ENCODE peak calls at places on chromosomes 7 and 10, in ten cellular contexts. One of them, this sample, is unnamed.

GRCh38 chr7:27199820-27200760 is at the start of gene HOXA13:
- DNase-seq in uterus: no peak
- DNase-seq in CD8-positive, alpha-beta memory T cell: no peak
- DNase-seq in colonic mucosa: peak
- DNase-seq in upper lobe of right lung: peak
- DNase-seq in adrenal gland: no peak
- DNase-seq in PC-9: peak
- DNase-seq in tibial nerve: no peak
- DNase-seq in pancreas: peak
- DNase-seq in transverse colon: peak
- DNase-seq in this sample: no peak

GRCh38 chr7:129122751-129123516 is 21.6 kb upstream of the TSPAN33 start:
- DNase-seq in PC-9: no peak
- DNase-seq in colonic mucosa: no peak
- DNase-seq in CD8-positive, alpha-beta memory T cell: no peak
- DNase-seq in uterus: no peak
- DNase-seq in upper lobe of right lung: no peak
- DNase-seq in pancreas: no peak
- DNase-seq in tibial nerve: no peak
- DNase-seq in transverse colon: no peak
- DNase-seq in adrenal gland: no peak
- DNase-seq in this sample: no peak

GRCh38 chr7:87219545-87220025 is at the start of gene TMEM243:
- DNase-seq in colonic mucosa: peak
- DNase-seq in pancreas: peak
- DNase-seq in uterus: peak
- DNase-seq in CD8-positive, alpha-beta memory T cell: peak
- DNase-seq in PC-9: peak
- DNase-seq in upper lobe of right lung: peak
- DNase-seq in tibial nerve: peak
- DNase-seq in adrenal gland: peak
- DNase-seq in transverse colon: peak
- DNase-seq in this sample: peak

GRCh38 chr10:132832186-132832983 is 46.4 kb upstream of the NKX6-2 start:
- DNase-seq in tibial nerve: no peak
- DNase-seq in adrenal gland: no peak
- DNase-seq in colonic mucosa: no peak
- DNase-seq in upper lobe of right lung: no peak
- DNase-seq in CD8-positive, alpha-beta memory T cell: no peak
- DNase-seq in PC-9: no peak
- DNase-seq in pancreas: no peak
- DNase-seq in transverse colon: no peak
- DNase-seq in uterus: no peak
- DNase-seq in this sample: no peak

GRCh38 chr10:77114181-77114821 is 523.3 kb downstream of the KCNMA1 start:
- DNase-seq in upper lobe of right lung: no peak
- DNase-seq in PC-9: no peak
- DNase-seq in tibial nerve: no peak
- DNase-seq in uterus: no peak
- DNase-seq in pancreas: no peak
- DNase-seq in CD8-positive, alpha-beta memory T cell: no peak
- DNase-seq in colonic mucosa: no peak
- DNase-seq in transverse colon: no peak
- DNase-seq in adrenal gland: no peak
- DNase-seq in this sample: no peak

GRCh38 chr10:25076501-25077197 is 60.2 kb downstream of the THNSL1 start:
- DNase-seq in PC-9: no peak
- DNase-seq in upper lobe of right lung: no peak
- DNase-seq in transverse colon: no peak
- DNase-seq in uterus: no peak
- DNase-seq in adrenal gland: no peak
- DNase-seq in colonic mucosa: no peak
- DNase-seq in tibial nerve: no peak
- DNase-seq in CD8-positive, alpha-beta memory T cell: no peak
- DNase-seq in pancreas: no peak
- DNase-seq in this sample: no peak

GRCh38 chr7:33050425-33051318 is 11.9 kb downstream of the NT5C3A start:
- DNase-seq in uterus: no peak
- DNase-seq in transverse colon: no peak
- DNase-seq in pancreas: no peak
- DNase-seq in tibial nerve: peak
- DNase-seq in colonic mucosa: peak
- DNase-seq in PC-9: no peak
- DNase-seq in upper lobe of right lung: no peak
- DNase-seq in CD8-positive, alpha-beta memory T cell: peak
- DNase-seq in adrenal gland: peak
- DNase-seq in this sample: no peak

GRCh38 chr7:80273327-80273726 is 138.7 kb downstream of the GNAI1 start:
- DNase-seq in CD8-positive, alpha-beta memory T cell: no peak
- DNase-seq in uterus: no peak
- DNase-seq in transverse colon: no peak
- DNase-seq in tibial nerve: no peak
- DNase-seq in PC-9: no peak
- DNase-seq in adrenal gland: peak
- DNase-seq in colonic mucosa: no peak
- DNase-seq in pancreas: no peak
- DNase-seq in upper lobe of right lung: no peak
- DNase-seq in this sample: no peak

GRCh38 chr10:120422459-120422858 is 34.6 kb upstream of the PLPP4 start:
- DNase-seq in tibial nerve: no peak
- DNase-seq in transverse colon: no peak
- DNase-seq in CD8-positive, alpha-beta memory T cell: no peak
- DNase-seq in PC-9: no peak
- DNase-seq in adrenal gland: no peak
- DNase-seq in colonic mucosa: no peak
- DNase-seq in upper lobe of right lung: no peak
- DNase-seq in uterus: no peak
- DNase-seq in pancreas: no peak
- DNase-seq in this sample: no peak

GRCh38 chr10:132401396-132402168 is 4.6 kb downstream of the PWWP2B start:
- DNase-seq in colonic mucosa: peak
- DNase-seq in CD8-positive, alpha-beta memory T cell: no peak
- DNase-seq in tibial nerve: no peak
- DNase-seq in upper lobe of right lung: peak
- DNase-seq in pancreas: peak
- DNase-seq in PC-9: no peak
- DNase-seq in adrenal gland: peak
- DNase-seq in uterus: no peak
- DNase-seq in transverse colon: peak
- DNase-seq in this sample: peak

GRCh38 chr7:146510088-146510680 is 393.6 kb downstream of the CNTNAP2 start:
- DNase-seq in upper lobe of right lung: no peak
- DNase-seq in colonic mucosa: no peak
- DNase-seq in PC-9: no peak
- DNase-seq in pancreas: no peak
- DNase-seq in tibial nerve: no peak
- DNase-seq in transverse colon: no peak
- DNase-seq in adrenal gland: no peak
- DNase-seq in CD8-positive, alpha-beta memory T cell: no peak
- DNase-seq in uterus: no peak
- DNase-seq in this sample: no peak

GRCh38 chr7:12684733-12685132 is 2.7 kb upstream of the ARL4A start:
- DNase-seq in CD8-positive, alpha-beta memory T cell: no peak
- DNase-seq in upper lobe of right lung: no peak
- DNase-seq in pancreas: no peak
- DNase-seq in adrenal gland: no peak
- DNase-seq in PC-9: no peak
- DNase-seq in tibial nerve: no peak
- DNase-seq in colonic mucosa: no peak
- DNase-seq in transverse colon: no peak
- DNase-seq in uterus: no peak
- DNase-seq in this sample: no peak
- H3K27ac ChIP-seq in CD8-positive, alpha-beta memory T cell: no peak
- H3K27ac ChIP-seq in upper lobe of right lung: no peak
- H3K27ac ChIP-seq in pancreas: no peak
- H3K27ac ChIP-seq in adrenal gland: no peak
- H3K27ac ChIP-seq in PC-9: no peak
- H3K27ac ChIP-seq in tibial nerve: no peak
- H3K27ac ChIP-seq in colonic mucosa: no peak
- H3K27ac ChIP-seq in transverse colon: no peak
- H3K27ac ChIP-seq in uterus: no peak
- H3K27ac ChIP-seq in this sample: no peak

GRCh38 chr10:70412356-70412755 is 8.4 kb downstream of the EIF4EBP2 start:
- DNase-seq in CD8-positive, alpha-beta memory T cell: no peak
- DNase-seq in adrenal gland: no peak
- DNase-seq in colonic mucosa: no peak
- DNase-seq in transverse colon: no peak
- DNase-seq in upper lobe of right lung: no peak
- DNase-seq in PC-9: no peak
- DNase-seq in uterus: no peak
- DNase-seq in pancreas: no peak
- DNase-seq in tibial nerve: no peak
- DNase-seq in this sample: no peak

GRCh38 chr10:70410608-70411007 is 6.7 kb downstream of the EIF4EBP2 start:
- DNase-seq in pancreas: no peak
- DNase-seq in colonic mucosa: no peak
- DNase-seq in transverse colon: no peak
- DNase-seq in upper lobe of right lung: no peak
- DNase-seq in CD8-positive, alpha-beta memory T cell: no peak
- DNase-seq in tibial nerve: no peak
- DNase-seq in uterus: no peak
- DNase-seq in adrenal gland: no peak
- DNase-seq in PC-9: no peak
- DNase-seq in this sample: no peak

GRCh38 chr10:70404906-70405824 is 1.2 kb downstream of the EIF4EBP2 start:
- DNase-seq in upper lobe of right lung: peak
- DNase-seq in pancreas: peak
- DNase-seq in tibial nerve: peak
- DNase-seq in PC-9: peak
- DNase-seq in uterus: peak
- DNase-seq in colonic mucosa: peak
- DNase-seq in CD8-positive, alpha-beta memory T cell: peak
- DNase-seq in adrenal gland: peak
- DNase-seq in transverse colon: peak
- DNase-seq in this sample: peak

GRCh38 chr10:70404036-70404905 is at the start of gene EIF4EBP2:
- DNase-seq in colonic mucosa: peak
- DNase-seq in tibial nerve: peak
- DNase-seq in transverse colon: peak
- DNase-seq in PC-9: peak
- DNase-seq in upper lobe of right lung: peak
- DNase-seq in uterus: peak
- DNase-seq in adrenal gland: peak
- DNase-seq in CD8-positive, alpha-beta memory T cell: peak
- DNase-seq in pancreas: peak
- DNase-seq in this sample: peak

GRCh38 chr10:70409772-70410171 is 5.8 kb downstream of the EIF4EBP2 start:
- DNase-seq in PC-9: no peak
- DNase-seq in tibial nerve: no peak
- DNase-seq in adrenal gland: no peak
- DNase-seq in upper lobe of right lung: no peak
- DNase-seq in colonic mucosa: no peak
- DNase-seq in transverse colon: no peak
- DNase-seq in pancreas: no peak
- DNase-seq in uterus: no peak
- DNase-seq in CD8-positive, alpha-beta memory T cell: no peak
- DNase-seq in this sample: no peak
- H3K4me3 ChIP-seq in PC-9: no peak
- H3K4me3 ChIP-seq in tibial nerve: no peak
- H3K4me3 ChIP-seq in adrenal gland: no peak
- H3K4me3 ChIP-seq in upper lobe of right lung: no peak
- H3K4me3 ChIP-seq in colonic mucosa: no peak
- H3K4me3 ChIP-seq in transverse colon: no peak
- H3K4me3 ChIP-seq in pancreas: no peak
- H3K4me3 ChIP-seq in uterus: no peak
- H3K4me3 ChIP-seq in CD8-positive, alpha-beta memory T cell: no peak
- H3K4me3 ChIP-seq in this sample: no peak

GRCh38 chr10:50882540-50882983 is 2.9 kb downstream of the A1CF start:
- DNase-seq in upper lobe of right lung: no peak
- DNase-seq in transverse colon: no peak
- DNase-seq in colonic mucosa: no peak
- DNase-seq in tibial nerve: no peak
- DNase-seq in PC-9: no peak
- DNase-seq in adrenal gland: no peak
- DNase-seq in uterus: no peak
- DNase-seq in CD8-positive, alpha-beta memory T cell: no peak
- DNase-seq in pancreas: no peak
- DNase-seq in this sample: no peak

GRCh38 chr10:50885097-50885859 is at the start of gene A1CF:
- DNase-seq in colonic mucosa: peak
- DNase-seq in tibial nerve: no peak
- DNase-seq in transverse colon: peak
- DNase-seq in pancreas: no peak
- DNase-seq in adrenal gland: no peak
- DNase-seq in CD8-positive, alpha-beta memory T cell: no peak
- DNase-seq in PC-9: no peak
- DNase-seq in upper lobe of right lung: no peak
- DNase-seq in uterus: no peak
- DNase-seq in this sample: no peak

GRCh38 chr10:50884302-50884701 is 1.1 kb downstream of the A1CF start:
- DNase-seq in transverse colon: no peak
- DNase-seq in upper lobe of right lung: no peak
- DNase-seq in PC-9: no peak
- DNase-seq in colonic mucosa: no peak
- DNase-seq in CD8-positive, alpha-beta memory T cell: no peak
- DNase-seq in adrenal gland: no peak
- DNase-seq in tibial nerve: no peak
- DNase-seq in uterus: no peak
- DNase-seq in pancreas: no peak
- DNase-seq in this sample: no peak

GRCh38 chr10:50883624-50884023 is 1.8 kb downstream of the A1CF start:
- DNase-seq in CD8-positive, alpha-beta memory T cell: no peak
- DNase-seq in tibial nerve: no peak
- DNase-seq in adrenal gland: no peak
- DNase-seq in transverse colon: no peak
- DNase-seq in colonic mucosa: no peak
- DNase-seq in upper lobe of right lung: no peak
- DNase-seq in pancreas: no peak
- DNase-seq in PC-9: no peak
- DNase-seq in uterus: no peak
- DNase-seq in this sample: no peak
- H3K27ac ChIP-seq in CD8-positive, alpha-beta memory T cell: no peak
- H3K27ac ChIP-seq in tibial nerve: no peak
- H3K27ac ChIP-seq in adrenal gland: no peak
- H3K27ac ChIP-seq in transverse colon: no peak
- H3K27ac ChIP-seq in colonic mucosa: no peak
- H3K27ac ChIP-seq in upper lobe of right lung: no peak
- H3K27ac ChIP-seq in pancreas: peak
- H3K27ac ChIP-seq in PC-9: no peak
- H3K27ac ChIP-seq in uterus: no peak
- H3K27ac ChIP-seq in this sample: no peak

DNA sequence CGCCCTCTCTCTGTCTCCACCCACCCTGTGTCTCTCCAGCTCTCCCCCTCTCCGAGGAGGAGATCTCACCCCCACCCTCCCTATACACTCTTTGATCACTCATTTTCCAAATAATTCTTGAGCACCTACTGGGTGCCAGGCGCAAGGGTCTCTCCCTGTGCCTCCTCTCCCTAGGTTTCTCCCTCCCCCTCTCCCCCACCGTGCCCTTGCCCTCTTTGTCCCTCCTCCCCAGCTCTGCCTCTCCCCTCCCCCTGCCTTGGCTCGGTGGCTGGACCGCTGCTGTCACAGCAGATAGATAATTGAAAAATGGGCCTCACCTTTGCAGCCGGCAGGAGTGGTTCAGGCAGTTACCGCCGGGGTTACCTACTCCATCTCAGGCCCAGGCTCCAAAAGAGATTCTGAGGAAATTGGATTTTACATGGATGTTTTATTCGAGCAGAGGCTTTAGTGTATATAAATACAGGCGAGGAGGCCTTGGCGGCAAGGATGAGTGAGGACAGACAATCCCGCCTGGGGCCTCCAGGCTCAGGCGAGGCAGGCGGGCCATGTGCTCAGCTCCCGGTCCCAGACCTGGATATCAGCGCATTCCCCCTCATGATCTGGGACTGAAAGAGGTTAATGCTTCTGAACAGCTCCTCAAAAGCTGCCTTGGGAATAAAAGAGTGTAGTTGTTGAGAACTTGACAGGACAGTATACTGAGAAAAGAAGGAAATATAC is 60.8 kb upstream of the BTRC start:
- DNase-seq in transverse colon: no peak
- DNase-seq in tibial nerve: no peak
- DNase-seq in adrenal gland: no peak
- DNase-seq in pancreas: no peak
- DNase-seq in colonic mucosa: no peak
- DNase-seq in CD8-positive, alpha-beta memory T cell: no peak
- DNase-seq in uterus: no peak
- DNase-seq in upper lobe of right lung: no peak
- DNase-seq in PC-9: no peak
- DNase-seq in this sample: no peak
- H3K4me3 ChIP-seq in transverse colon: peak
- H3K4me3 ChIP-seq in tibial nerve: peak
- H3K4me3 ChIP-seq in adrenal gland: no peak
- H3K4me3 ChIP-seq in pancreas: peak
- H3K4me3 ChIP-seq in colonic mucosa: no peak
- H3K4me3 ChIP-seq in CD8-positive, alpha-beta memory T cell: no peak
- H3K4me3 ChIP-seq in uterus: no peak
- H3K4me3 ChIP-seq in upper lobe of right lung: no peak
- H3K4me3 ChIP-seq in PC-9: no peak
- H3K4me3 ChIP-seq in this sample: peak

This sample was measured in left ventricle myocardium inferior.